ENCODE peak calls at places on chromosomes 3 and 15, in five cellular contexts. Z is mesenchymal stem cell, P is neuronal stem cell, C is IMR-90, S is H1. F is an unnamed sample.

GRCh38 chr3:64056616-64057165 is 33.4 kb upstream of the PSMD6 start:
- DNase-seq in Z (peak), P (no peak), C (peak), S (no peak), F (no peak)

GRCh38 chr15:99732711-99733267 is 448 bp downstream of the LYSMD4 start:
- DNase-seq in Z (peak), P (no peak), C (no peak), S (no peak), F (no peak)

GRCh38 chr15:32840481-32841245 is 122.9 kb downstream of the GREM1 start:
- DNase-seq in Z (peak), P (no peak), C (peak), S (no peak), F (no peak)

GRCh38 chr3:58173670-58174472 is 36.9 kb downstream of the DNASE1L3 start:
- DNase-seq in Z (no peak), P (no peak), C (no peak), S (peak), F (peak)

GRCh38 chr3:51670053-51670666 is 892 bp upstream of the TEX264 start:
- DNase-seq in Z (no peak), P (no peak), C (no peak), S (no peak), F (no peak)

GRCh38 chr3:55264933-55265332 is 222.2 kb downstream of the WNT5A start:
- DNase-seq in Z (peak), P (no peak), C (peak), S (no peak), F (no peak)

GRCh38 chr3:86837871-86838270 is 153.1 kb downstream of the VGLL3 start:
- DNase-seq in Z (no peak), P (no peak), C (peak), S (no peak), F (no peak)

GRCh38 chr15:99928429-99928981 is 195.3 kb upstream of the LYSMD4 start:
- DNase-seq in Z (peak), P (peak), C (peak), S (peak), F (peak)

GRCh38 chr3:1576047-1576446 is 483.2 kb downstream of the CNTN6 start:
- DNase-seq in Z (no peak), P (no peak), C (no peak), S (no peak), F (no peak)

GRCh38 chr3:54968546-54969172 is 40.8 kb upstream of the LRTM1 start:
- DNase-seq in Z (peak), P (no peak), C (peak), S (no peak), F (no peak)

GRCh38 chr15:68384451-68385239 is 47.3 kb downstream of the ITGA11 start:
- DNase-seq in Z (peak), P (no peak), C (peak), S (peak), F (no peak)

GRCh38 chr3:104909188-104909587 is 457.5 kb upstream of the ALCAM start:
- DNase-seq in Z (peak), P (no peak), C (peak), S (no peak), F (no peak)

GRCh38 chr3:77320514-77320913 is 280.6 kb downstream of the ROBO2 start:
- DNase-seq in Z (peak), P (peak), C (peak), S (no peak), F (no peak)

GRCh38 chr3:50395070-50395860 is 35.9 kb upstream of the TMEM115 start:
- DNase-seq in Z (no peak), P (no peak), C (no peak), S (no peak), F (no peak)

GRCh38 chr15:58361291-58361759 is 70.5 kb upstream of the LIPC start:
- DNase-seq in Z (peak), P (no peak), C (peak), S (no peak), F (peak)

GRCh38 chr3:69197922-69198540 is 75.6 kb upstream of the LMOD3 start:
- DNase-seq in Z (no peak), P (no peak), C (no peak), S (no peak), F (peak)

GRCh38 chr15:69189157-69189556 is 28.7 kb downstream of the GLCE start:
- DNase-seq in Z (no peak), P (no peak), C (no peak), S (no peak), F (no peak)

GRCh38 chr15:29040367-29040745 is 154.6 kb downstream of the APBA2 start:
- DNase-seq in Z (no peak), P (peak), C (peak), S (no peak), F (no peak)

GRCh38 chr15:101244889-101245668 is 6.8 kb downstream of the CHSY1 start:
- DNase-seq in Z (no peak), P (no peak), C (no peak), S (no peak), F (no peak)

GRCh38 chr15:41490355-41490754 is 3.3 kb upstream of the ITPKA start:
- DNase-seq in Z (peak), P (no peak), C (peak), S (no peak), F (peak)

GRCh38 chr3:194250104-194251002 is 100.8 kb downstream of the CPN2 start:
- DNase-seq in Z (peak), P (no peak), C (peak), S (peak), F (no peak)

GRCh38 chr3:48372862-48373435 is 930 bp downstream of the FBXW12 start:
- DNase-seq in Z (no peak), P (no peak), C (no peak), S (no peak), F (no peak)

GRCh38 chr3:180018588-180018987 is 18.1 kb downstream of the PEX5L start:
- DNase-seq in Z (no peak), P (no peak), C (no peak), S (no peak), F (no peak)

GRCh38 chr3:31196261-31196660 is 301.8 kb upstream of the GADL1 start:
- DNase-seq in Z (no peak), P (no peak), C (no peak), S (no peak), F (no peak)

GRCh38 chr15:48149858-48150257 is 28.2 kb downstream of the MYEF2 start:
- DNase-seq in Z (peak), P (no peak), C (peak), S (no peak), F (no peak)

DNA sequence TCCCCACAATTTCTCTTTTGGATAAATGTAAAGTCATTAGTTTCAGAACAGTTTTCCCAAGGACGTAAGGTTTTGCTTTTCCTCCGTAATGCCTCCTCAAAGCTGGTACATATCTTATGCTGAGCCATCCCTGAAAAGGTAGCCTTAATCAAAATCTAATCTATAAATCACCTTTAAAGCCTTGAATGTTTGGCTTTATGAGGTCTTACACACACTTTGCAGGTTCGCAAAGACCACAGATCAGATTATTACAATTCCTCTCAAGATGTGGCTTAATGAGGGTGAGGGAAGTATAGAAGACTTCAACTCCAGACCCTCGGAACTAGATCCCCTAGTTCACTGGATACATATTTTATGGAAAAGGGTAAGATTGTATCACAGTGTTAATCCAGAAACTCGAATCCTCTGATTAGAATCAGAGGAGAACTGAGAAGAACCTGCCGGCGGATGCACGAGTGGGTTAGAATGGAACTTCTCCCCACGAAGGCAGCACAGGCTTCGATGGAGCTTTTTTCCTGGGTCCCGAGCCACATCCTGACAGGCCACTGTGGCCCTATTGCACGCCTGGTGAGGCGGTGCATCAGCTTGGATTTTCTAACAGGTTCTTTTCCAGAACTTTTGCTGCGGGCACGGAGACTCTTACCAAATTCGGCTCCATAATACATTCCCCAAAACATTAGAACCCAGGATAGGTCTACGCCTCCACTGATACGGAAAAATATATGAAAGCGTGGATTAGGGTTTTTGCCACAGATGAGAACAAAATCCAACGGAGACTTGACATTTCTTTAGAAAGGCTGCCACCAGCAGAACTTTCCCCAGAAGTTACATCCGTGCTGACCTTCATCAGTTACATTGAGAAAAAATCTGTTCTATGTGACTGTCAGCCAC is 1.2 kb downstream of the CTXND1 start:
- DNase-seq in Z (no peak), P (no peak), C (no peak), S (no peak), F (no peak)
- H3K4me3 ChIP-seq in Z (peak), P (no peak), C (no peak), S (peak), F (no peak)

DNA sequence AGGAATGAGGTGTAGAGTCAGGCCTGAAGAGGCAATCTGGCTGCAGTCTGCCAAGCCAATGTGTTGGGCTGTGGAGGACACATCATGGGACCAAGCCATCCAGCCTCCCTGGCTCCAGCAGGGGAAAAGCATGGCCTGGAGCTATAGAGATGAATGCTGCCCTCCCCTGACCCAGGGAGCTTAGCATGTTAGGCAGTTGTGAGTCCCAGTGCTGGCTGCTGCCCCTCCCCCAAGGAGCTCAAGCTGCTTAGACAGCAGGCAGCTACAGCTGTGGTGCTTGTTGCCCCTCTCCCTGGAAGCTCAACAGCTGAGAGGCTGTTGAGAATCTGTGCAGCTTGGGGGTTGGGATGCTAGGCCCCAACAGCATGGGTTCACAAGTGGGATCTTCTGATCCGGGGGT is 85.6 kb upstream of the DNAJC19 start:
- DNase-seq in Z (no peak), P (no peak), C (no peak), S (no peak), F (no peak)
- H4K91ac ChIP-seq in Z (no peak), P (no peak), C (no peak), S (no peak), F (no peak)

GRCh38 chr15:43516801-43517353 is 531 bp upstream of the MAP1A start:
- DNase-seq in Z (peak), P (no peak), C (peak), S (no peak), F (no peak)
- H3K4me3 ChIP-seq in Z (peak), P (peak), C (peak), S (peak), F (no peak)

DNA sequence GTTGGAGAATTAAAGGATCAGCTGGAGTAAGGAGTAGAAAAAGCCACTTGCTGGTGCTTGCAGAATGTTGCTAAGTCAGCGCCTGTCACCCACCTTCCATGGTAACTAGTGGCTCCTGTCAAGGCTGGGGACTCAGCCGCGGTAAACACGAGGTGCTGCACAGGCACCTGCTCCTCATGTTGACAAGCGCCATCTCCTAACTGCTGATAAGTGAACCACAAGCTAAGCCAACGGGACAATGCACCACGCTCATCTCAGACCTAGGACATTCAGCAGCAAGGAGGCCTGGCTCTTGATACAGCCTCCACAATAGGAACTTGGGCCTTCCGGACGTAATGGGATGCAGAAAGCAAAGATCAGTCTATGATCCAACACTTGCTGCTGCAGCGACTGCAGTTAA is 264.4 kb downstream of the OCA2 start:
- DNase-seq in Z (no peak), P (no peak), C (no peak), S (no peak), F (no peak)
- H4K91ac ChIP-seq in Z (no peak), P (no peak), C (no peak), S (no peak), F (no peak)